ENCODE peak calls at places on chromosomes 16 and 17, in seven cellular contexts. G is OCI-LY7; B is iPS-NIHi11; K is NAMALWA; J is stimulated activated naive CD8-positive, alpha-beta T cell treated with anti-CD3 and anti-CD28 coated beads, Interleukin-15, amount 100 ng/mL, for 72 hours; L is stromal cell of bone marrow; R is lung microvascular endothelial cell. E is an unnamed sample.

GRCh38 chr16:27230562-27230991 is 27.3 kb downstream of the KDM8 start:
- DNase-seq in L (no peak), J (peak), G (no peak), B (no peak), R (no peak), K (peak), E (no peak)

GRCh38 chr16:83356266-83356665 is 451.5 kb upstream of the HSBP1 start:
- DNase-seq in G (peak), R (peak), L (peak), J (no peak), K (peak), B (peak), E (peak)

GRCh38 chr16:69443809-69444611 is 19.6 kb downstream of the CYB5B start:
- DNase-seq in G (no peak), J (peak), K (no peak), R (peak), B (no peak), L (no peak), E (peak)

GRCh38 chr16:75271441-75272096 is 20.1 kb upstream of the BCAR1 start:
- DNase-seq in R (no peak), K (no peak), G (no peak), L (no peak), B (no peak), J (no peak), E (no peak)

GRCh38 chr17:39668141-39668924 is at the start of gene PNMT:
- DNase-seq in G (peak), L (peak), R (peak), J (peak), K (peak), B (peak), E (peak)

GRCh38 chr17:69047368-69048263 is 13.1 kb downstream of the ABCA9 start:
- DNase-seq in B (no peak), J (no peak), K (no peak), G (no peak), R (peak), L (peak), E (peak)

GRCh38 chr17:77382356-77382911 is 241.7 kb downstream of the SEC14L1 start:
- DNase-seq in G (peak), K (peak), R (no peak), B (no peak), L (no peak), J (peak), E (no peak)

GRCh38 chr16:73912850-73913249 is 383.8 kb upstream of the PSMD7 start:
- DNase-seq in B (no peak), R (no peak), L (no peak), J (no peak), K (no peak), G (no peak), E (no peak)

GRCh38 chr17:78368348-78368747 is 8.5 kb upstream of the SOCS3 start:
- DNase-seq in R (no peak), J (no peak), G (no peak), B (no peak), K (no peak), L (no peak), E (no peak)

GRCh38 chr17:8997994-8998628 is 23.2 kb upstream of the NTN1 start:
- DNase-seq in R (peak), L (peak), B (peak), K (peak), J (peak), G (peak), E (peak)

GRCh38 chr16:74224828-74225227 is 71.8 kb upstream of the PSMD7 start:
- DNase-seq in L (peak), B (no peak), R (peak), K (no peak), J (no peak), G (no peak), E (peak)

GRCh38 chr17:66348605-66349165 is 46.3 kb downstream of the PRKCA start:
- DNase-seq in K (no peak), L (peak), G (no peak), B (no peak), R (peak), J (no peak), E (peak)

GRCh38 chr16:7318661-7319060 is 14.0 kb upstream of the RBFOX1 start:
- DNase-seq in L (no peak), K (no peak), G (no peak), R (no peak), J (no peak), B (no peak), E (no peak)

GRCh38 chr16:64656471-64656870 is 465.4 kb downstream of the CDH11 start:
- DNase-seq in G (no peak), J (no peak), K (no peak), B (no peak), L (no peak), R (no peak), E (no peak)

GRCh38 chr16:14629612-14629918 is 495 bp downstream of the PARN start:
- DNase-seq in G (no peak), B (no peak), L (no peak), K (no peak), J (no peak), R (no peak), E (no peak)

GRCh38 chr16:25691519-25692091 is at the start of gene HS3ST4:
- DNase-seq in K (no peak), L (no peak), G (no peak), J (no peak), B (peak), R (no peak), E (no peak)

GRCh38 chr17:39867084-39867890 is 715 bp upstream of the ZPBP2 start:
- DNase-seq in G (no peak), B (no peak), L (no peak), R (no peak), J (peak), K (no peak), E (no peak)

GRCh38 chr17:2706911-2707510 is 4.6 kb downstream of the CLUH start:
- DNase-seq in L (no peak), G (no peak), B (no peak), R (no peak), K (no peak), J (no peak), E (no peak)

GRCh38 chr16:71479420-71479819 is 9.7 kb downstream of the ZNF19 start:
- DNase-seq in J (no peak), G (peak), B (peak), R (peak), L (no peak), K (no peak), E (no peak)

GRCh38 chr16:51532551-51532950 is 381.5 kb upstream of the SALL1 start:
- DNase-seq in K (no peak), B (no peak), R (no peak), G (no peak), L (no peak), J (no peak), E (no peak)

GRCh38 chr16:85636234-85636812 is 23.2 kb downstream of the GSE1 start:
- DNase-seq in R (no peak), K (no peak), B (no peak), G (no peak), L (no peak), J (no peak), E (no peak)

GRCh38 chr17:70190959-70191805 is 21.9 kb downstream of the KCNJ2 start:
- DNase-seq in K (no peak), G (no peak), J (no peak), B (no peak), R (no peak), L (no peak), E (peak)

GRCh38 chr17:78921437-78921971 is 3.7 kb downstream of the TIMP2 start:
- DNase-seq in G (no peak), L (no peak), K (no peak), R (no peak), B (no peak), J (no peak), E (no peak)

GRCh38 chr16:89720859-89721643 is at the start of the genes VPS9D1 and ZNF276:
- DNase-seq in G (peak), R (peak), L (peak), K (peak), J (peak), B (peak), E (peak)

GRCh38 chr17:28426081-28426519 is 20.1 kb upstream of the SLC46A1 start:
- DNase-seq in K (no peak), B (peak), R (no peak), G (no peak), J (no peak), L (no peak), E (no peak)

GRCh38 chr17:38881600-38882191 is 11.8 kb downstream of the LASP1 start:
- DNase-seq in L (no peak), G (peak), R (peak), K (peak), B (no peak), J (peak), E (no peak)

GRCh38 chr16:3578121-3578520 is 918 bp upstream of the NLRC3 start:
- DNase-seq in G (peak), L (no peak), J (peak), R (no peak), K (peak), B (no peak), E (no peak)

GRCh38 chr16:28192811-28193529 is 18.8 kb downstream of the XPO6 start:
- DNase-seq in K (peak), B (no peak), L (no peak), R (no peak), G (peak), J (peak), E (no peak)

GRCh38 chr17:28252436-28252835 is 66.6 kb upstream of the TMEM97 start:
- DNase-seq in L (peak), G (no peak), B (no peak), R (no peak), J (no peak), K (no peak), E (no peak)

GRCh38 chr17:36665417-36665816 is 64.0 kb downstream of the MRM1 start:
- DNase-seq in J (no peak), K (no peak), B (no peak), G (no peak), L (no peak), R (no peak), E (no peak)

GRCh38 chr16:52318259-52319008 is 228.5 kb downstream of the TOX3 start:
- DNase-seq in L (no peak), B (no peak), K (no peak), G (no peak), R (no peak), J (no peak), E (no peak)